ENCODE peak calls at places on chromosomes 2 and 18, in ten cellular contexts. One of them, this sample, is unnamed.

GRCh38 chr2:39851691-39852110 is 72.6 kb upstream of the THUMPD2 start:
- DNase-seq in transverse colon: no peak
- DNase-seq in B cell: no peak
- DNase-seq in H9: peak
- DNase-seq in type B pancreatic cell: no peak
- DNase-seq in hepatocyte: peak
- DNase-seq in Peyer's patch: no peak
- DNase-seq in brain microvascular endothelial cell: no peak
- DNase-seq in BE2C: no peak
- DNase-seq in left ventricle myocardium inferior: no peak
- DNase-seq in this sample: peak

GRCh38 chr2:121541495-121541894 is 10.8 kb downstream of the RNU4ATAC start:
- DNase-seq in brain microvascular endothelial cell: no peak
- DNase-seq in Peyer's patch: no peak
- DNase-seq in type B pancreatic cell: no peak
- DNase-seq in transverse colon: no peak
- DNase-seq in BE2C: no peak
- DNase-seq in H9: no peak
- DNase-seq in B cell: no peak
- DNase-seq in left ventricle myocardium inferior: no peak
- DNase-seq in hepatocyte: no peak
- DNase-seq in this sample: no peak

GRCh38 chr18:50578651-50579050 is 18.8 kb downstream of the MAPK4 start:
- DNase-seq in B cell: no peak
- DNase-seq in left ventricle myocardium inferior: no peak
- DNase-seq in brain microvascular endothelial cell: no peak
- DNase-seq in Peyer's patch: no peak
- DNase-seq in BE2C: no peak
- DNase-seq in type B pancreatic cell: no peak
- DNase-seq in transverse colon: no peak
- DNase-seq in H9: no peak
- DNase-seq in hepatocyte: peak
- DNase-seq in this sample: no peak

GRCh38 chr2:48170281-48170680 is 264.0 kb upstream of the FBXO11 start:
- DNase-seq in Peyer's patch: no peak
- DNase-seq in transverse colon: no peak
- DNase-seq in BE2C: no peak
- DNase-seq in H9: no peak
- DNase-seq in B cell: no peak
- DNase-seq in type B pancreatic cell: no peak
- DNase-seq in hepatocyte: no peak
- DNase-seq in left ventricle myocardium inferior: no peak
- DNase-seq in brain microvascular endothelial cell: no peak
- DNase-seq in this sample: no peak

GRCh38 chr2:232349946-232350635 is 28.5 kb upstream of the ALPP start:
- DNase-seq in H9: no peak
- DNase-seq in Peyer's patch: peak
- DNase-seq in B cell: no peak
- DNase-seq in brain microvascular endothelial cell: no peak
- DNase-seq in BE2C: no peak
- DNase-seq in transverse colon: no peak
- DNase-seq in hepatocyte: no peak
- DNase-seq in left ventricle myocardium inferior: no peak
- DNase-seq in type B pancreatic cell: no peak
- DNase-seq in this sample: no peak

GRCh38 chr2:199972088-199972626 is 16.8 kb downstream of the MAIP1 start:
- DNase-seq in BE2C: no peak
- DNase-seq in hepatocyte: no peak
- DNase-seq in B cell: no peak
- DNase-seq in H9: no peak
- DNase-seq in transverse colon: no peak
- DNase-seq in brain microvascular endothelial cell: no peak
- DNase-seq in Peyer's patch: no peak
- DNase-seq in left ventricle myocardium inferior: no peak
- DNase-seq in type B pancreatic cell: no peak
- DNase-seq in this sample: no peak

GRCh38 chr18:23281626-23282436 is 146.5 kb downstream of the CABLES1 start:
- DNase-seq in hepatocyte: peak
- DNase-seq in transverse colon: no peak
- DNase-seq in B cell: no peak
- DNase-seq in H9: peak
- DNase-seq in left ventricle myocardium inferior: no peak
- DNase-seq in type B pancreatic cell: no peak
- DNase-seq in Peyer's patch: no peak
- DNase-seq in BE2C: no peak
- DNase-seq in brain microvascular endothelial cell: no peak
- DNase-seq in this sample: no peak

GRCh38 chr18:61554117-61554776 is 221.0 kb downstream of the CDH20 start:
- DNase-seq in transverse colon: no peak
- DNase-seq in left ventricle myocardium inferior: no peak
- DNase-seq in hepatocyte: no peak
- DNase-seq in type B pancreatic cell: no peak
- DNase-seq in BE2C: no peak
- DNase-seq in brain microvascular endothelial cell: no peak
- DNase-seq in B cell: no peak
- DNase-seq in Peyer's patch: no peak
- DNase-seq in H9: no peak
- DNase-seq in this sample: no peak

GRCh38 chr2:166671831-166672230 is 177.8 kb upstream of the SCN7A start:
- DNase-seq in BE2C: no peak
- DNase-seq in left ventricle myocardium inferior: no peak
- DNase-seq in transverse colon: no peak
- DNase-seq in brain microvascular endothelial cell: no peak
- DNase-seq in type B pancreatic cell: no peak
- DNase-seq in Peyer's patch: no peak
- DNase-seq in B cell: no peak
- DNase-seq in hepatocyte: no peak
- DNase-seq in H9: no peak
- DNase-seq in this sample: no peak

GRCh38 chr2:166675553-166675952 is 181.5 kb upstream of the SCN7A start:
- DNase-seq in hepatocyte: no peak
- DNase-seq in Peyer's patch: no peak
- DNase-seq in transverse colon: no peak
- DNase-seq in left ventricle myocardium inferior: no peak
- DNase-seq in type B pancreatic cell: no peak
- DNase-seq in H9: no peak
- DNase-seq in BE2C: peak
- DNase-seq in B cell: no peak
- DNase-seq in brain microvascular endothelial cell: no peak
- DNase-seq in this sample: no peak

GRCh38 chr2:166665991-166666940 is 172.2 kb upstream of the SCN7A start:
- DNase-seq in transverse colon: no peak
- DNase-seq in H9: no peak
- DNase-seq in type B pancreatic cell: no peak
- DNase-seq in brain microvascular endothelial cell: peak
- DNase-seq in left ventricle myocardium inferior: no peak
- DNase-seq in BE2C: no peak
- DNase-seq in hepatocyte: peak
- DNase-seq in Peyer's patch: no peak
- DNase-seq in B cell: no peak
- DNase-seq in this sample: no peak

GRCh38 chr2:166671235-166671634 is 177.2 kb upstream of the SCN7A start:
- DNase-seq in type B pancreatic cell: no peak
- DNase-seq in left ventricle myocardium inferior: no peak
- DNase-seq in hepatocyte: no peak
- DNase-seq in B cell: no peak
- DNase-seq in brain microvascular endothelial cell: no peak
- DNase-seq in Peyer's patch: no peak
- DNase-seq in H9: no peak
- DNase-seq in BE2C: no peak
- DNase-seq in transverse colon: no peak
- DNase-seq in this sample: no peak
- TF ChIP-seq CTCF in type B pancreatic cell: no peak
- TF ChIP-seq CTCF in left ventricle myocardium inferior: no peak
- TF ChIP-seq CTCF in hepatocyte: no peak
- TF ChIP-seq CTCF in B cell: no peak
- TF ChIP-seq CTCF in brain microvascular endothelial cell: no peak
- TF ChIP-seq CTCF in Peyer's patch: no peak
- TF ChIP-seq CTCF in H9: no peak
- TF ChIP-seq CTCF in BE2C: no peak
- TF ChIP-seq CTCF in transverse colon: no peak
- TF ChIP-seq CTCF in this sample: no peak

GRCh38 chr18:41537666-41538065 is 417.4 kb upstream of the PIK3C3 start:
- DNase-seq in B cell: no peak
- DNase-seq in H9: no peak
- DNase-seq in left ventricle myocardium inferior: no peak
- DNase-seq in brain microvascular endothelial cell: no peak
- DNase-seq in hepatocyte: no peak
- DNase-seq in BE2C: no peak
- DNase-seq in transverse colon: no peak
- DNase-seq in type B pancreatic cell: no peak
- DNase-seq in Peyer's patch: no peak
- DNase-seq in this sample: no peak

GRCh38 chr18:41529093-41529492 is 425.9 kb upstream of the PIK3C3 start:
- DNase-seq in type B pancreatic cell: no peak
- DNase-seq in B cell: no peak
- DNase-seq in transverse colon: no peak
- DNase-seq in Peyer's patch: no peak
- DNase-seq in BE2C: no peak
- DNase-seq in hepatocyte: no peak
- DNase-seq in brain microvascular endothelial cell: no peak
- DNase-seq in left ventricle myocardium inferior: no peak
- DNase-seq in H9: no peak
- DNase-seq in this sample: no peak

GRCh38 chr18:41530959-41531358 is 424.1 kb upstream of the PIK3C3 start:
- DNase-seq in Peyer's patch: no peak
- DNase-seq in B cell: no peak
- DNase-seq in BE2C: no peak
- DNase-seq in H9: no peak
- DNase-seq in left ventricle myocardium inferior: no peak
- DNase-seq in hepatocyte: no peak
- DNase-seq in brain microvascular endothelial cell: no peak
- DNase-seq in transverse colon: no peak
- DNase-seq in type B pancreatic cell: no peak
- DNase-seq in this sample: no peak

DNA sequence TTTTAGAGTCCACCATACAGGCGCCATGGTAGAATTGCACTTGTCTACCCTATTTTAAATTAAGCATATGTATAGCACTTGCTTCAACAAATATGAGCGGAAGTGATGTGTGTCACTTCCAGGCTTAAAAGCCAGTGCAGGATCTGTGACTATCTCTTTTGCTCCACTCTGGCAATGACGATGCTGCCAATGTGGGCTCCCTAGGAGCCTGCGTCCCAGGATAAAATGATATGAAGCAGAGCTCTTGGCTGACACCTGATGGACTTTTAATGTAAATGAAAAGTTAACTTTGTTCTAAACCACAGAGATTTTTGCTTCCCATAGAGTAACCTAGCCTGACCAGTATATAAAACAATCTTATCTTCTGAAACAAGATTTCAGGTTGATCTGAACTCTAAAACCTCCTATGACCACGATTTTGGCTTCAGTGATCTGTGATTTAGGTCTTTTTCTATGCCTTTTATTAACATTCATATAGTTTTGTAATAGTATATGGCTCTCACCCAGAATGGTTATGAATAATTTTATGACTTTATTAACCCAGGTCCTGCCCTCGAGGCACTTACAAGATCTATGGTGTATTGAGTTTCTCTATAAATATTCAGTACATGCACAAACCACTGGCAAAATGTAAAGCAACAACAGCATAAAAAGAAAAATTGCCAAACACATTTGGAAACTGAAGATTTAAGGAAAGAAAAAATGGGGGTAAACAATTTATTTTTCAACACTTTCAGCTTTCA is 422.5 kb upstream of the PIK3C3 start:
- DNase-seq in B cell: no peak
- DNase-seq in BE2C: no peak
- DNase-seq in left ventricle myocardium inferior: no peak
- DNase-seq in hepatocyte: peak
- DNase-seq in H9: no peak
- DNase-seq in Peyer's patch: no peak
- DNase-seq in transverse colon: no peak
- DNase-seq in type B pancreatic cell: no peak
- DNase-seq in brain microvascular endothelial cell: peak
- DNase-seq in this sample: no peak
- TF ChIP-seq CTCF in B cell: no peak
- TF ChIP-seq CTCF in BE2C: no peak
- TF ChIP-seq CTCF in left ventricle myocardium inferior: no peak
- TF ChIP-seq CTCF in hepatocyte: peak
- TF ChIP-seq CTCF in H9: peak
- TF ChIP-seq CTCF in Peyer's patch: no peak
- TF ChIP-seq CTCF in transverse colon: no peak
- TF ChIP-seq CTCF in type B pancreatic cell: peak
- TF ChIP-seq CTCF in brain microvascular endothelial cell: peak
- TF ChIP-seq CTCF in this sample: no peak

DNA sequence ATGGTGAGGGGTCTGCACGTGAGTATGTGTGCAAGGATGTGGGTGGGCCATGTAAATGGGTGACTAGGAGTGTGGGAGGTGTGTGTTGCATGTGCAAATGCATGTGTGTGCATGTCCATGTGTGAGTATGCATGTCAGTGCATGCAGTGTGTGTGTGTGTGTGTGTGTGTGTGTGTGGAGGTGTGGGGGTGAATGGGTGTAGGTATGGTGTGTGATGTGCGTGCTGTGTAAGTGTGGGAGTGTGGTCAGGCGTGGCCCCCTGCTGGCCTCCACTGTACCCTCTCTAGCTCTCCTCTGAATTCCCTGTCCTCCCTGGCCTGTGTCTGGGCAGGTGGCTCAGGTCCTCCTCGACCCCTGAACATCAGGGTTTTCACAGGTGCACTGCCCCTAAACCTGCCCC is 230.3 kb downstream of the CELF4 start:
- DNase-seq in B cell: no peak
- DNase-seq in H9: peak
- DNase-seq in brain microvascular endothelial cell: no peak
- DNase-seq in left ventricle myocardium inferior: no peak
- DNase-seq in type B pancreatic cell: no peak
- DNase-seq in Peyer's patch: no peak
- DNase-seq in BE2C: peak
- DNase-seq in transverse colon: no peak
- DNase-seq in hepatocyte: peak
- DNase-seq in this sample: peak
- TF ChIP-seq CTCF in B cell: no peak
- TF ChIP-seq CTCF in H9: peak
- TF ChIP-seq CTCF in brain microvascular endothelial cell: peak
- TF ChIP-seq CTCF in left ventricle myocardium inferior: peak
- TF ChIP-seq CTCF in type B pancreatic cell: peak
- TF ChIP-seq CTCF in Peyer's patch: no peak
- TF ChIP-seq CTCF in BE2C: peak
- TF ChIP-seq CTCF in transverse colon: no peak
- TF ChIP-seq CTCF in hepatocyte: peak
- TF ChIP-seq CTCF in this sample: peak

GRCh38 chr18:10441472-10441871 is 13.0 kb upstream of the APCDD1 start:
- DNase-seq in type B pancreatic cell: no peak
- DNase-seq in H9: no peak
- DNase-seq in brain microvascular endothelial cell: no peak
- DNase-seq in transverse colon: no peak
- DNase-seq in left ventricle myocardium inferior: no peak
- DNase-seq in B cell: no peak
- DNase-seq in Peyer's patch: no peak
- DNase-seq in hepatocyte: no peak
- DNase-seq in BE2C: no peak
- DNase-seq in this sample: no peak

GRCh38 chr18:10440874-10441273 is 13.6 kb upstream of the APCDD1 start:
- DNase-seq in hepatocyte: no peak
- DNase-seq in Peyer's patch: no peak
- DNase-seq in brain microvascular endothelial cell: no peak
- DNase-seq in BE2C: no peak
- DNase-seq in transverse colon: no peak
- DNase-seq in H9: no peak
- DNase-seq in type B pancreatic cell: no peak
- DNase-seq in B cell: no peak
- DNase-seq in left ventricle myocardium inferior: no peak
- DNase-seq in this sample: no peak

GRCh38 chr18:10436160-10436559 is 18.3 kb upstream of the APCDD1 start:
- DNase-seq in B cell: no peak
- DNase-seq in brain microvascular endothelial cell: no peak
- DNase-seq in Peyer's patch: no peak
- DNase-seq in transverse colon: no peak
- DNase-seq in BE2C: no peak
- DNase-seq in type B pancreatic cell: no peak
- DNase-seq in hepatocyte: no peak
- DNase-seq in H9: no peak
- DNase-seq in left ventricle myocardium inferior: no peak
- DNase-seq in this sample: no peak

GRCh38 chr18:10439898-10440297 is 14.5 kb upstream of the APCDD1 start:
- DNase-seq in BE2C: no peak
- DNase-seq in type B pancreatic cell: no peak
- DNase-seq in B cell: no peak
- DNase-seq in H9: no peak
- DNase-seq in brain microvascular endothelial cell: no peak
- DNase-seq in transverse colon: no peak
- DNase-seq in left ventricle myocardium inferior: no peak
- DNase-seq in Peyer's patch: no peak
- DNase-seq in hepatocyte: no peak
- DNase-seq in this sample: no peak

GRCh38 chr18:10437837-10438236 is 16.6 kb upstream of the APCDD1 start:
- DNase-seq in type B pancreatic cell: no peak
- DNase-seq in Peyer's patch: no peak
- DNase-seq in left ventricle myocardium inferior: no peak
- DNase-seq in brain microvascular endothelial cell: no peak
- DNase-seq in H9: no peak
- DNase-seq in B cell: no peak
- DNase-seq in hepatocyte: no peak
- DNase-seq in BE2C: no peak
- DNase-seq in transverse colon: no peak
- DNase-seq in this sample: no peak
- TF ChIP-seq CTCF in type B pancreatic cell: peak
- TF ChIP-seq CTCF in Peyer's patch: no peak
- TF ChIP-seq CTCF in left ventricle myocardium inferior: no peak
- TF ChIP-seq CTCF in brain microvascular endothelial cell: no peak
- TF ChIP-seq CTCF in H9: peak
- TF ChIP-seq CTCF in B cell: no peak
- TF ChIP-seq CTCF in hepatocyte: peak
- TF ChIP-seq CTCF in BE2C: no peak
- TF ChIP-seq CTCF in transverse colon: no peak
- TF ChIP-seq CTCF in this sample: peak

This sample was measured in nephron progenitor cell.